ENCODE peak calls at places on chromosomes 12 and 14, in four cellular contexts. U is GM23248, R is neural progenitor cell, D is HCT116. S is an unnamed sample.

GRCh38 chr12:111581434-111582132 is 17.5 kb downstream of the ATXN2 start:
- DNase-seq in U (no peak), R (no peak), D (no peak), S (no peak)

GRCh38 chr14:90583427-90583826 is 186.6 kb downstream of the CALM1 start:
- DNase-seq in U (no peak), R (no peak), D (no peak), S (no peak)

GRCh38 chr14:61042220-61042619 is 61.2 kb downstream of the SLC38A6 start:
- DNase-seq in U (no peak), R (no peak), D (no peak), S (no peak)

GRCh38 chr14:35409595-35409994 is 5.0 kb upstream of the NFKBIA start:
- DNase-seq in U (no peak), R (no peak), D (no peak), S (no peak)

GRCh38 chr14:81655423-81656314 is 122.0 kb upstream of the SEL1L start:
- DNase-seq in U (no peak), R (no peak), D (no peak), S (peak; percentile 14)

GRCh38 chr14:44211718-44212117 is 295.4 kb downstream of the FSCB start:
- DNase-seq in U (no peak), R (no peak), D (no peak), S (no peak)

GRCh38 chr12:91687052-91688017 is 458.3 kb downstream of the BTG1 start:
- DNase-seq in U (peak; percentile 13), R (no peak), D (peak; percentile 23), S (no peak)

GRCh38 chr14:30295980-30296379 is 263.0 kb upstream of the G2E3 start:
- DNase-seq in U (no peak), R (no peak), D (no peak), S (no peak)

GRCh38 chr14:33364536-33364935 is 425.9 kb downstream of the NPAS3 start:
- DNase-seq in U (no peak), R (peak; percentile 65), D (no peak), S (no peak)

GRCh38 chr14:96398432-96398831 is 6.5 kb downstream of the AK7 start:
- DNase-seq in U (no peak), R (no peak), D (no peak), S (no peak)

GRCh38 chr12:125989716-125990115 is 924.5 kb downstream of the AACS start:
- DNase-seq in U (no peak), R (no peak), D (no peak), S (no peak)

GRCh38 chr12:5328669-5329068 is 103.2 kb upstream of the NTF3 start:
- DNase-seq in U (no peak), R (peak; percentile 11), D (no peak), S (no peak)

GRCh38 chr12:62957233-62957953 is 22.4 kb upstream of the PPM1H start:
- DNase-seq in U (no peak), R (no peak), D (no peak), S (no peak)

GRCh38 chr14:99790978-99791376 is 2.2 kb upstream of the EML1 start:
- DNase-seq in U (no peak), R (no peak), D (no peak), S (no peak)

GRCh38 chr12:52591521-52591920 is 9.7 kb downstream of the KRT72 start:
- DNase-seq in U (no peak), R (no peak), D (no peak), S (no peak)

GRCh38 chr14:61516125-61516740 is 179.1 kb upstream of the HIF1A start:
- DNase-seq in U (peak; percentile 77), R (no peak), D (no peak), S (no peak)

GRCh38 chr14:55272922-55273321 is 1.7 kb downstream of the FBXO34 start:
- DNase-seq in U (no peak), R (no peak), D (no peak), S (no peak)

GRCh38 chr12:202081-202731 is 11.8 kb downstream of the SLC6A12 start:
- DNase-seq in U (no peak), R (peak; percentile 55), D (no peak), S (no peak)

GRCh38 chr14:38992067-38992835 is 110.8 kb downstream of the SEC23A start:
- DNase-seq in U (no peak), R (no peak), D (no peak), S (no peak)

GRCh38 chr12:49893753-49894752 is 9.6 kb downstream of the FAIM2 start:
- DNase-seq in U (peak; percentile 17), R (no peak), D (peak; percentile 7), S (peak; percentile 45)

GRCh38 chr12:19273482-19274330 is 144.2 kb downstream of the PLEKHA5 start:
- DNase-seq in U (peak; percentile 93), R (no peak), D (peak; percentile 82), S (peak; percentile 63)

GRCh38 chr14:95039259-95039992 is 117.9 kb downstream of the DICER1 start:
- DNase-seq in U (no peak), R (no peak), D (no peak), S (no peak)
- H3K9me3 ChIP-seq in U (no peaks in the 10 kb centered on the region), R (no peaks in the 10 kb centered on the region), D (no peaks in the 10 kb centered on the region), S (no peaks in the 10 kb centered on the region)

GRCh38 chr12:117896009-117896408 is 72.8 kb downstream of the KSR2 start:
- DNase-seq in U (no peak), R (no peak), D (no peak), S (no peak)

GRCh38 chr12:117901631-117902030 is 67.2 kb downstream of the KSR2 start:
- DNase-seq in U (no peak), R (no peak), D (no peak), S (no peak)

GRCh38 chr12:117900561-117900960 is 68.2 kb downstream of the KSR2 start:
- DNase-seq in U (peak; percentile 31), R (no peak), D (no peak), S (no peak)

GRCh38 chr12:117892441-117892840 is 76.3 kb downstream of the KSR2 start:
- DNase-seq in U (no peak), R (no peak), D (no peak), S (no peak)

GRCh38 chr12:117897379-117898161 is 71.2 kb downstream of the KSR2 start:
- DNase-seq in U (no peak), R (no peak), D (no peak), S (no peak)
- TF ChIP-seq EZH2phosphoT487 in U (no peak), R (no peak), D (no peak), S (no peak)

GRCh38 chr14:106134901-106135300 is 608.5 kb downstream of the TMEM121 start:
- DNase-seq in U (no peak), R (no peak), D (no peak), S (no peak)

DNA sequence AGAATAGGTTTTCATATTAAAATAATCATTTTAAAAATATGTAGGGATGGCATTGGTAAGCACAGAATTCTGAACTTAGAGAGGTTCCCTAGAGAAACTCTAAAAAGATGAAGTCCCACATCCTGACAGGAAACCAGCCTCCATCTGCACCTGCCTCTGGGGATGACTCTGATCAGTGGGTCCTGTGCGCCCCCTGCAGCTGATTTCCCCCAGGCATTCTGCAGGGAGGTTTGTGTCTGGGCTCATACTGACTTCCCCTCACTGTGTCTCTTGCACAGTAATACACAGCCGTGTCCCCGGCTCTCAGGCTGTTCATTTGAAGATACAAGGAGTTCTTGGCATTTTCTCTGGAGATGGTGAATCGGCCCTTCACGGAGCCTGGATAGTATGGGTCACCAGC is 602.9 kb downstream of the TMEM121 start:
- DNase-seq in U (no peak), R (no peak), D (no peak), S (no peak)
- H3K9me3 ChIP-seq in U (no peaks in the 10 kb centered on the region), R (no peaks in the 10 kb centered on the region), D (no peaks in the 10 kb centered on the region), S (no peaks in the 10 kb centered on the region)

DNA sequence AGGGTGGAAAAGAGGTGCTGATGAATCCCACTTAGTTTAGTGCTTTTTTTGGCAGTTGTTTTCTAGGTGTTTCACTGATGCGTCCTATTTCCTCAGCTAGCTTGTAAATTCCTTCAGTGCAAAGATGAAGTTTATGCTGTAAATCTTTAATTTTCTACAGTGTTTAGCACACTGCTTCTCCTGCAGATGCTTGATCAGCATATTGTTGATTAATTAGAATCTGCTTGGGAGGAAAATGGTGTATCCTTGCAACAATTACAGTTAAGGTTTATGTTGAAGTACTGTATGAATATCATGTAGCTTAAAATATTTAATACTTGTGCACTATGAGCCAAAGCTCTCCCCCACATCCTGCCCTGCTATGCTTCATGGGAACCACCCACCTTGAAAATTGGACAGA is 20.5 kb upstream of the DHRS4 start:
- DNase-seq in U (no peak), R (no peak), D (no peak), S (no peak)
- TF ChIP-seq EZH2phosphoT487 in U (no peak), R (no peak), D (no peak), S (no peak)

GRCh38 chr14:104249706-104250105 is 111.3 kb downstream of the KIF26A start:
- DNase-seq in U (no peak), R (no peak), D (no peak), S (no peak)
- H3K9me3 ChIP-seq in U (no peaks in the 10 kb centered on the region), R (no peaks in the 10 kb centered on the region), D (no peaks in the 10 kb centered on the region), S (peaks cover 6% of the 10 kb centered on the region)

GRCh38 chr12:101207086-101207780 is 2.8 kb downstream of the SLC5A8 start:
- DNase-seq in U (no peak), R (no peak), D (no peak), S (no peak)
- TF ChIP-seq EZH2phosphoT487 in U (no peak), R (no peak), D (no peak), S (no peak)

GRCh38 chr12:116162071-116162470 is 115.4 kb downstream of the MED13L start:
- DNase-seq in U (no peak), R (peak; percentile 58), D (no peak), S (no peak)

GRCh38 chr12:116166306-116166705 is 111.2 kb downstream of the MED13L start:
- DNase-seq in U (peak; percentile 49), R (no peak), D (no peak), S (no peak)

GRCh38 chr12:116161588-116161987 is 115.9 kb downstream of the MED13L start:
- DNase-seq in U (peak; percentile 73), R (no peak), D (no peak), S (no peak)

GRCh38 chr12:116164263-116164817 is 113.2 kb downstream of the MED13L start:
- DNase-seq in U (peak; percentile 54), R (no peak), D (no peak), S (no peak)

GRCh38 chr12:116164976-116165425 is 112.5 kb downstream of the MED13L start:
- DNase-seq in U (peak; percentile 74), R (no peak), D (peak; percentile 44), S (no peak)
- H3K9me3 ChIP-seq in U (no peaks in the 10 kb centered on the region), R (no peaks in the 10 kb centered on the region), D (no peaks in the 10 kb centered on the region), S (no peaks in the 10 kb centered on the region)

GRCh38 chr14:31419179-31420012 is 954 bp downstream of the HEATR5A start:
- DNase-seq in U (peak; percentile 79), R (no peak), D (no peak), S (peak; percentile 79)
- TF ChIP-seq EZH2phosphoT487 in U (no peak), R (no peak), D (no peak), S (no peak)